ENCODE peak calls at places on chromosome 21, in four cellular contexts. P is GM12878, Y is HepG2, O is K562. K is an unnamed sample.

GRCh38 chr21:31731112-31731801 is 661 bp downstream of the SCAF4 start:
- DNase-seq in O (peak), P (no peak), Y (peak), K (peak)

GRCh38 chr21:45281411-45282282 is 6.0 kb downstream of the POFUT2 start:
- DNase-seq in O (no peak), P (no peak), Y (no peak), K (no peak)

GRCh38 chr21:15224346-15225086 is 159.7 kb upstream of the NRIP1 start:
- DNase-seq in Y (no peak), P (no peak), O (no peak), K (no peak)

GRCh38 chr21:41425954-41426655 is at the start of gene MX1:
- DNase-seq in P (peak), Y (peak), O (no peak), K (no peak)

GRCh38 chr21:41280115-41280919 is 36.3 kb upstream of the FAM3B start:
- DNase-seq in Y (no peak), P (no peak), O (no peak), K (no peak)

GRCh38 chr21:43850728-43851295 is 14.2 kb upstream of the AGPAT3 start:
- DNase-seq in P (no peak), Y (no peak), O (no peak), K (no peak)

GRCh38 chr21:46215436-46216131 is 13.0 kb downstream of the LSS start:
- DNase-seq in Y (no peak), P (no peak), O (no peak), K (no peak)

GRCh38 chr21:39071623-39072214 is 111.5 kb downstream of the PSMG1 start:
- DNase-seq in O (no peak), Y (peak), P (no peak), K (no peak)

GRCh38 chr21:27586326-27586725 is 619.4 kb upstream of the ADAMTS5 start:
- DNase-seq in Y (no peak), P (no peak), O (no peak), K (no peak)

GRCh38 chr21:14751011-14751410 is 204.9 kb upstream of the SAMSN1 start:
- DNase-seq in P (no peak), O (no peak), Y (no peak), K (no peak)

GRCh38 chr21:24444736-24445135 is 1162.5 kb downstream of the MRPL39 start:
- DNase-seq in O (no peak), P (no peak), Y (no peak), K (no peak)

GRCh38 chr21:37984416-37984815 is 68.2 kb upstream of the KCNJ6 start:
- DNase-seq in Y (no peak), P (no peak), O (no peak), K (no peak)
- TF ChIP-seq FOXM1 in Y (no peak), P (no peak), O (no peak), K (no peak)

GRCh38 chr21:35849131-35849530 is 211.2 kb downstream of the SETD4 start:
- DNase-seq in Y (no peak), O (no peak), P (no peak), K (no peak)

GRCh38 chr21:35838987-35839763 is 221.2 kb downstream of the SETD4 start:
- DNase-seq in O (no peak), P (no peak), Y (no peak), K (no peak)

GRCh38 chr21:35840197-35840799 is 220.0 kb downstream of the SETD4 start:
- DNase-seq in P (no peak), O (peak), Y (peak), K (peak)

GRCh38 chr21:35840949-35841348 is 219.4 kb downstream of the SETD4 start:
- DNase-seq in Y (no peak), P (no peak), O (no peak), K (no peak)

DNA sequence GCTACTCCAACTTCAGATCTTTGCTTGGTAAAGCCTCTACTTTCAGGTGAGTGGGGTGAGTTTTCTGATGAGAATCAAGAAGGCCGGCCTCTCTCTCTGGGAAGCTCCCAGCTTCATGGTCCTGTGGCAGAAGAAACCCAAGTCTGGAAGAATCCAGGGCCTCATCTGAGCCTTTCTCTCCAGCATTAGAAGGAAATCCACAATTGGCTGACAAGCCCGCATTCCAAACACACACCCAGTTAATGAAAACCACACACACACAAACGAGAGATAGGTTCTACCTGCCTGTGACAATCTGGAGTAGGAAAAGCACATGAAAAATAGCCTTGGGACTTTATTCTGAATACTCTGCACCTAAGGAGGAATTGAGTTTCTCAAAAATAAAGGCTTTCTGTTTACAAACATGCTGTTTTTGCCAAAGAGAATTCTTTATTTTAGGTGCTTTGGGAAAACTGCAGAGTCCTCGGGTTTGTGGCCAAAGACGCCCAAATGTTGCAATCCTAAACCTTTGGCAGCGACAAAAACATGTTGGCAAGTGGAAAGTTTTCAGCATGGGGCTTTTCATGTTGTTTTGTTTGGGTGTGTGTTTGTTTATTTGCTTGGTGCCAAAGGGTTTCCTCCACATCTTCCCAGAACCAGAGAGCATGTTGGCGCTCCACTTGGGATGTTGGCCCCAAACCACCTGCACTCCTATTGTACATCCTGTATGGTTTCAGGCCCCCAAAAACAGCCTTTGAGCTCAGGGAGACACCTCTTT is 216.2 kb downstream of the SETD4 start:
- DNase-seq in O (no peak), P (no peak), Y (no peak), K (no peak)
- TF ChIP-seq BHLHE40 in O (no peak), P (no peak), Y (no peak), K (no peak)

DNA sequence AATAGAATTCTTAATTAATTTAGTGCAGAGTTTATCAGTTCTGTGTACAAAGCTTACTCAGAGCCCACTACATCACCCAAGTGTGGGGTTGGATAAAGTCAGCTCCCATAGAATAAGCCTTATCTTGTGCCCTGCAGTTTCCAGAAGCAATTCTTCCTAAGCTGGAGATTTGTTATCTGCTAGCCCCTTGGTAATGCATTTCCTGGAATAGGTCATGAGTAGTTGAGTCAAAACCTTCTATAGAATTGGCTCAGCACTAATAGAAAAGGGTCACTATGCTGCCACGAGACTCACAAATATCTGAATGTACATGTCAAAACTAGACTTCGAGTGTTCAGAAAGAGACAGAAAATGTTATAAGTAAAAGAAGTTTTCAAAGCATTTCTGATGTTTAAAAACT is 434.2 kb upstream of the RUNX1 start:
- DNase-seq in P (no peak), Y (no peak), O (peak), K (no peak)
- TF ChIP-seq SP1 in P (no peak), Y (no peak), O (no peak), K (no peak)

GRCh38 chr21:18026359-18026758 is 207.2 kb upstream of the C21orf91 start:
- DNase-seq in P (no peak), O (no peak), Y (no peak), K (no peak)

GRCh38 chr21:18030248-18030647 is 211.1 kb upstream of the C21orf91 start:
- DNase-seq in O (no peak), P (no peak), Y (no peak), K (no peak)
- TF ChIP-seq FOXM1 in O (no peak), P (no peak), Y (no peak), K (no peak)

K was measured in HEK293T.